ENCODE peak calls at places on chromosomes 12 and 14, in six cellular contexts. N is T1000; T is retinal pigment epithelial cell; Y is activated CD8-positive, alpha-beta memory T cell treated with anti-CD3 and anti-CD28 coated beads, Interleukin-2, amount 50 U/mL, for 4 hours; G is dorsolateral prefrontal cortex; W is DMS153. F is an unnamed sample.

GRCh38 chr14:24098927-24099813 is 5.1 kb downstream of the PCK2 start:
- DNase-seq in N (no peak), T (no peak), Y (no peak), G (no peak), W (peak), F (no peak)

GRCh38 chr12:120262852-120263724 is 2.4 kb downstream of the PXN start:
- DNase-seq in N (no peak), T (no peak), Y (no peak), G (no peak), W (no peak), F (no peak)

GRCh38 chr14:101791919-101792572 is 30.5 kb downstream of the PPP2R5C start:
- DNase-seq in N (no peak), T (peak), Y (no peak), G (no peak), W (no peak), F (no peak)

GRCh38 chr14:74213907-74214803 is 25.1 kb upstream of the VSX2 start:
- DNase-seq in N (no peak), T (no peak), Y (no peak), G (no peak), W (no peak), F (no peak)

GRCh38 chr12:52183544-52183910 is 8.3 kb downstream of the KRT80 start:
- DNase-seq in N (no peak), T (no peak), Y (no peak), G (no peak), W (no peak), F (no peak)

GRCh38 chr12:31246470-31246850 is 79.5 kb downstream of the SINHCAF start:
- DNase-seq in N (no peak), T (peak), Y (no peak), G (no peak), W (no peak), F (no peak)

GRCh38 chr14:99777956-99778355 is 15.3 kb upstream of the EML1 start:
- DNase-seq in N (no peak), T (no peak), Y (no peak), G (no peak), W (no peak), F (no peak)

GRCh38 chr12:119179335-119180021 is 747 bp downstream of the HSPB8 start:
- DNase-seq in N (peak), T (peak), Y (no peak), G (no peak), W (no peak), F (no peak)

GRCh38 chr12:53324113-53324778 is 2.8 kb upstream of the AAAS start:
- DNase-seq in N (no peak), T (no peak), Y (peak), G (no peak), W (no peak), F (no peak)

GRCh38 chr14:58944226-58944769 is 244.2 kb upstream of the DAAM1 start:
- DNase-seq in N (no peak), T (no peak), Y (no peak), G (peak), W (peak), F (peak)

GRCh38 chr14:70809238-70810214 is at the start of gene MAP3K9:
- DNase-seq in N (peak), T (peak), Y (peak), G (peak), W (peak), F (peak)

GRCh38 chr12:123856681-123857080 is 94.6 kb downstream of the DNAH10 start:
- DNase-seq in N (no peak), T (no peak), Y (no peak), G (no peak), W (no peak), F (no peak)

GRCh38 chr12:13918883-13919282 is 62.5 kb downstream of the GRIN2B start:
- DNase-seq in N (no peak), T (no peak), Y (no peak), G (no peak), W (no peak), F (no peak)

GRCh38 chr12:121397521-121397920 is 2.4 kb upstream of the RNF34 start:
- DNase-seq in N (no peak), T (no peak), Y (no peak), G (no peak), W (no peak), F (no peak)

GRCh38 chr12:46370380-46370734 is 2.2 kb downstream of the SLC38A2 start:
- DNase-seq in N (no peak), T (no peak), Y (no peak), G (no peak), W (no peak), F (no peak)

GRCh38 chr12:93299262-93299846 is 78.4 kb upstream of the NUDT4 start:
- DNase-seq in N (no peak), T (no peak), Y (no peak), G (no peak), W (no peak), F (no peak)

GRCh38 chr14:67573268-67574010 is 26.6 kb downstream of the PIGH start:
- DNase-seq in N (no peak), T (no peak), Y (no peak), G (no peak), W (no peak), F (no peak)

GRCh38 chr12:115227137-115227615 is 543.2 kb upstream of the TBX3 start:
- DNase-seq in N (peak), T (no peak), Y (no peak), G (peak), W (no peak), F (no peak)

GRCh38 chr14:96638041-96638855 is 136.1 kb downstream of the PAPOLA start:
- DNase-seq in N (no peak), T (no peak), Y (no peak), G (no peak), W (no peak), F (no peak)

F was measured in NCI-H187.